ENCODE peak calls at places on chromosomes 16 and 17, in five cellular contexts. D, G, L, R and Y are unnamed samples.

GRCh38 chr16:3581392-3581791 is 4.2 kb upstream of the NLRC3 start:
- DNase-seq in D (no peak), G (no peak), L (no peak), R (no peak), Y (no peak)

GRCh38 chr16:17444658-17445057 is 26.1 kb downstream of the XYLT1 start:
- DNase-seq in D (no peak), G (no peak), L (no peak), R (no peak), Y (no peak)

GRCh38 chr16:6146874-6147425 is 1049.4 kb upstream of the EEF2KMT start:
- DNase-seq in D (peak), G (no peak), L (peak), R (no peak), Y (no peak)

GRCh38 chr17:35906559-35907265 is 23.9 kb downstream of the RDM1 start:
- DNase-seq in D (peak), G (peak), L (no peak), R (peak), Y (no peak)

GRCh38 chr17:48878920-48879898 is 13.4 kb upstream of the ATP5MC1 start:
- DNase-seq in D (peak), G (no peak), L (no peak), R (peak), Y (peak)

GRCh38 chr17:45143767-45144198 is 4.5 kb upstream of the HEXIM1 start:
- DNase-seq in D (peak), G (peak), L (peak), R (peak), Y (peak)

GRCh38 chr17:7548585-7549400 is at the start of gene TNFSF12:
- DNase-seq in D (peak), G (peak), L (no peak), R (peak), Y (peak)

GRCh38 chr16:20830372-20830771 is 24.0 kb downstream of the REXO5 start:
- DNase-seq in D (no peak), G (no peak), L (no peak), R (peak), Y (no peak)

GRCh38 chr16:83720213-83720612 is 87.6 kb upstream of the HSBP1 start:
- DNase-seq in D (no peak), G (no peak), L (no peak), R (no peak), Y (no peak)

GRCh38 chr17:74430706-74431567 is 951 bp upstream of the GPRC5C start:
- DNase-seq in D (peak), G (peak), L (no peak), R (peak), Y (peak)

GRCh38 chr16:48620445-48620844 is 10.5 kb upstream of the N4BP1 start:
- DNase-seq in D (no peak), G (no peak), L (no peak), R (no peak), Y (no peak)

DNA sequence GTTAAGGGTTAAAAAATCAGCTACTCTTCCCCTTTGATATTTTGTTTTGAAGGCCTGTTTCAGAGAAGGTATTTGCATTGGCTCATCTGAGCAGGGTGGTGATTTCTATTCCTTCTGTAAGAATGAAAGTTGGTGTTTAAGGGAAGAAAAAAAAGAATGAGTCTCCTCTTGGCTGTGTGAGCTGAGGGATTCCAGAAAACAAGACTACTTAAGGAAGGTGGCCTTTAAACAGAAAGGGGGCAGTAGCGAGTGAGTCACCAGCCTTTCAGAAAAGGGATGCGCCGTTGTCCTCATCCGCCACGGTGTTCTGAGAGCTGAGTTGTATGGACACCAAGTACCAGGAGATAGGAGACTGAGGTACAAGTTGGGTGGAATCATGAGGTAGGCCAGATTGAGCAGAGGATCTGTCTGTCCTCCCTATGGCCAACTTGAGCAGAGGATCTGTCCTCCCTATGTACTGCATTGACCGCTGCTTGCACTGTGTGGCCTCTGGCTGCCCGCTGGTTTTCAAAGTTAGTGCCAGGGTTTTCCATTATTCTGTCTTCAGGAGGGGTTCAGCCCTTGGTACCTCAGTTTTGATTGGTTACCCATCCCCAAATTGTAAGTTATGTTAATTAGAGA is 8.2 kb downstream of the PRKCA start:
- DNase-seq in D (no peak), G (no peak), L (no peak), R (no peak), Y (no peak)
- TF ChIP-seq CTCF in D (no peak), G (no peak), L (no peak), R (peak), Y (no peak)

DNA sequence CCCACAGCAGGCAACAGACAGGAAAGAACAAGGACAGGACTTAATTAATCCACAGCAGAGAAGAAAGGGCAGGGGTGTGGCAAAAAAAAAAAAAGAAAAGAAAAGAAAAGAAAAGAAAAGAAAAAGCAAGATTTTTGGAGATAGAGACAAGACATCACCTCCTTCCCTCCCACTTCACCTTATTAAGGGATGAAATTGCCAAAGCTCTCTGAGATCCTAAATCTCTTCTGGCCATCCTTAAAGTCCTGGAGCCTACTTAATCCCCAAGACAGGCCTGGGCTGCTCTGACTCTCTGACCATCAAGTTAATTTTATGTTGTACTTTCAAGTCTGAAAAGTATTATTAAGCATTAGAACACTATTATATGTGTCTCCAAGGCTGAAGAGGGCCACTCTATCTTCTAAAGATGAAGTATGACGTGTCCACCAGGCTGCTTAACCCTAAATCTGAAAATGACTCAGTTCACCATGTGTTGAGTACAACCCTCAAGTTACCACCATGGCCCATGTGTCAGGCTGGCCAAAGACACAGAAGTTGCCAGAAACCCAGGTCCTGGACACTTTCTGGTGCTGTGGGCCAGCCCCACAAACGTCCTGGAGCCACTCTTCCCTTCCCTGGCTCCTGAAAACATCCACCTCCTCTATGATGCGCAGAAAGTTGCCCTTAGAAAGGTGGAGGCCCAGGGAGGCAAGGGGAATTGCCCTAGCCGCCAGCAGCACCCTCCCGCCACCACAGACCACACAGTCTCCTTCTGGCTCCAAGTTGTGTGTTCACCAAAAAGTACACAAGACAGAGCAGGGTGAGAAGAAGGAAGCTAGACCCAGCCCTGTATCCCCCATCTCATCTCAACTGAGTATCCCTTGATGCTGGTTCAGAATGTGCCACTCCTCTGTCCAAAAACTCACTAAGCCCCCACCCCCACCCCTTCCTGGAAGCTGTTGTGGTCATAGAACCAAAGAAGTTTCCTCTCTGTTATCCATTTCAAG is 2.7 kb downstream of the SOCS1 start:
- DNase-seq in D (peak), G (no peak), L (no peak), R (peak), Y (no peak)
- H3K4me3 ChIP-seq in D (no peak), G (no peak), L (peak), R (peak), Y (no peak)

DNA sequence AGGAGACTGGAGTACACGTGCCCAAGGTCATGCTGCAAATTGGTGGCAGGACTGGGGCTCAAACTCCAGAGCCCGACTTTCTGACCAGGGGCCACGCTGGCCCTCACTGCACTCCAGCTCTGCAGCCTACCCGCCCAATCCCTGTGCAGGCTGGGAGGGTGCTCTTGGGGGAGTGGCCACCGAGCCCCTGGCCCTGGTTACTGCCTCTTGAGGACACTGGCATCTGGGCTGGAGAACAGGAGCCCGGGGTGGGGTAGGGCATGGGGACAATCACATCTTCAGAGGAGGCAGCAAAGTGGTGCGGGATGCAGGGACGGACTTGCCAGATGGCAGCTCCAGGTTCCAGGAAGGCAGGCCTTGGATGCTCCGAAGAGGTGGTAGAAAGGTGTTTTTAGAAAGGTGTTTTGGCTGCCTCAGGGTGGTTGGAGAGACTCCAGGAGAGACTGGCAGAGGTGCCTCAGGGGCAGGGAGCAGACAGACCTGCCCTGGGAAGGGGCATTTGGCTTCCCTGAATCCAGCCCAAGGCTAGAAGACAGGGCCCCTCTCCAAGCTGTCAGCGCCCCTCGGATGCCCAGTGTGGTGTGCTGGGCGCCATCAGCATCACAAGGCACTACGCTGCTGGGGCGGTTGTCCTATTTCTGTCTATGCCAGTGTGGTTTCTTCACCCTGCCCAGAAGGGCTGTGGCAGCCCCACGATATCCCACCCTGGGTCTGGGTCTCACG is 220.6 kb downstream of the NTN1 start:
- DNase-seq in D (no peak), G (no peak), L (no peak), R (no peak), Y (no peak)
- TF ChIP-seq CTCF in D (no peak), G (no peak), L (no peak), R (no peak), Y (no peak)

DNA sequence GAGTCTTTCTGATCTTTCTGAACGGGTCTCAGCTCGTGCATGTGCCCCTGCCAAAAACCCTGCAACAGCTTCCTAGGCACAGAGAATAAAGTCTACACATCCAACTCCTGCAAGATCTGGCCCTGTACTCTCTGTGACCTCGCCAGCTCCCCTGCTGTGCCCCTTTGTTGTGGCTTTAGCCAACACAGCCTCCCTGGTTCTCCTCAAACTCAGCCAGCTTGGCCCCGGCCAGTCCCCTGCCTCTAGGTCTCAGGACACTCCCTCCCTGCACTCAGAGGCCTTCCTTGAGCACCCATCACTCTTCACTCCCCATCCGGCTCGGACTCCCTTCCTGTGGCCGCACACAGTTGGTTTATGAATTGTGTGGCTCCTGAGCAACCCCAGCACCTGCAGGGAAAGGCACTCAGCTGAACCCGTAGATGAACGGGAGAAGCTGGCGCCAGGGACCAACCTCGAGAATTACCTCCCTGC is 1.4 kb downstream of the CEP131 start:
- DNase-seq in D (peak), G (no peak), L (no peak), R (no peak), Y (no peak)
- H3K4me3 ChIP-seq in D (peak), G (no peak), L (peak), R (peak), Y (peak)

DNA sequence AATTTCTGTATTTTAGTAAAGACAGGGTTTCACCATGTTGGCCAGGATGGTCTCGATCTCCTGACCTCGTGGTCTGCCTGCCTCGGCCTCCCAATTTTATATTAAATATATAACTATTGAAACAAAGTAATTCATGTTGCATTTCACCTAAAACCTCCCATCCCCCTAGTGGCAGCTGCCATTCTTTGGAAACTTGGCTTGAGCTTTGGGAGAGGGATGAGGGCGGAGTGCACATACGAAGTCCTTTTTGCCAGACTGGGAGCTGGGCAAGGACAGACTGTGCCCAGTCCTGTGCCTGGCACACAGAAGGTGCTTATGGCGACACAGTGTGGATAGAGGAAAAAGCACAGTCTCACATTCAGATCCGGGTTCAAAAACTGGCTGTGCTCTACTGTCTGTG is 83.8 kb downstream of the NETO2 start:
- DNase-seq in D (peak), G (peak), L (no peak), R (no peak), Y (no peak)
- TF ChIP-seq CTCF in D (no peak), G (no peak), L (no peak), R (no peak), Y (no peak)